ENCODE peak calls at places on chromosomes 4 and X, in eight cellular contexts. One of them, this sample, is unnamed.

GRCh38 chrX:68677998-68678397 is 30.5 kb downstream of the STARD8 start:
- DNase-seq in GM10248: no peak
- DNase-seq in pons: no peak
- DNase-seq in AG04450: no peak
- DNase-seq in NCI-H526: no peak
- DNase-seq in Kasumi-1: no peak
- DNase-seq in Right ventricle myocardium inferior: no peak
- DNase-seq in colonic mucosa: no peak
- DNase-seq in this sample: no peak

GRCh38 chr4:46386570-46386969 is 3.4 kb downstream of the GABRA2 start:
- DNase-seq in GM10248: no peak
- DNase-seq in pons: no peak
- DNase-seq in AG04450: no peak
- DNase-seq in NCI-H526: peak
- DNase-seq in Kasumi-1: no peak
- DNase-seq in Right ventricle myocardium inferior: no peak
- DNase-seq in colonic mucosa: no peak
- DNase-seq in this sample: peak

GRCh38 chrX:31099536-31100090 is 27.8 kb upstream of the FTHL17 start:
- DNase-seq in GM10248: peak
- DNase-seq in pons: no peak
- DNase-seq in AG04450: no peak
- DNase-seq in NCI-H526: no peak
- DNase-seq in Kasumi-1: peak
- DNase-seq in Right ventricle myocardium inferior: no peak
- DNase-seq in colonic mucosa: no peak
- DNase-seq in this sample: no peak

GRCh38 chr4:53205970-53206369 is 159.9 kb downstream of the SCFD2 start:
- DNase-seq in GM10248: no peak
- DNase-seq in pons: no peak
- DNase-seq in AG04450: no peak
- DNase-seq in NCI-H526: no peak
- DNase-seq in Kasumi-1: no peak
- DNase-seq in Right ventricle myocardium inferior: no peak
- DNase-seq in colonic mucosa: no peak
- DNase-seq in this sample: no peak

GRCh38 chr4:81256059-81256635 is 41.1 kb upstream of the PRKG2 start:
- DNase-seq in GM10248: no peak
- DNase-seq in pons: no peak
- DNase-seq in AG04450: no peak
- DNase-seq in NCI-H526: no peak
- DNase-seq in Kasumi-1: no peak
- DNase-seq in Right ventricle myocardium inferior: no peak
- DNase-seq in colonic mucosa: no peak
- DNase-seq in this sample: no peak

GRCh38 chr4:119765951-119766350 is 137.3 kb upstream of the PDE5A start:
- DNase-seq in GM10248: no peak
- DNase-seq in pons: no peak
- DNase-seq in AG04450: no peak
- DNase-seq in NCI-H526: no peak
- DNase-seq in Kasumi-1: no peak
- DNase-seq in Right ventricle myocardium inferior: no peak
- DNase-seq in colonic mucosa: no peak
- DNase-seq in this sample: no peak

GRCh38 chr4:11746734-11747133 is 318.0 kb upstream of the HS3ST1 start:
- DNase-seq in GM10248: no peak
- DNase-seq in pons: no peak
- DNase-seq in AG04450: no peak
- DNase-seq in NCI-H526: no peak
- DNase-seq in Kasumi-1: no peak
- DNase-seq in Right ventricle myocardium inferior: no peak
- DNase-seq in colonic mucosa: no peak
- DNase-seq in this sample: no peak

GRCh38 chrX:107601326-107601725 is 27.0 kb upstream of the PRPS1 start:
- DNase-seq in GM10248: no peak
- DNase-seq in pons: no peak
- DNase-seq in AG04450: no peak
- DNase-seq in NCI-H526: no peak
- DNase-seq in Kasumi-1: no peak
- DNase-seq in Right ventricle myocardium inferior: no peak
- DNase-seq in colonic mucosa: no peak
- DNase-seq in this sample: no peak

GRCh38 chr4:123867910-123868587 is 471.5 kb downstream of the SPRY1 start:
- DNase-seq in GM10248: no peak
- DNase-seq in pons: no peak
- DNase-seq in AG04450: no peak
- DNase-seq in NCI-H526: no peak
- DNase-seq in Kasumi-1: no peak
- DNase-seq in Right ventricle myocardium inferior: no peak
- DNase-seq in colonic mucosa: no peak
- DNase-seq in this sample: no peak